ENCODE peak calls at places on chromosome 5, in five cellular contexts. O is stomach; N is activated B cell treated with CpG ODN at 0.5 μM for 24 hours; B is CD8-positive, alpha-beta T cell; J is CD4-positive, alpha-beta T cell. Z is an unnamed sample.

GRCh38 chr5:141657937-141658545 is 6.8 kb upstream of the FCHSD1 start:
- DNase-seq in O (no peak), N (no peak), B (no peak), J (no peak), Z (no peak)

GRCh38 chr5:145797336-145797735 is 37.8 kb downstream of the PRELID2 start:
- DNase-seq in O (no peak), N (no peak), B (no peak), J (no peak), Z (no peak)

GRCh38 chr5:138974227-138975063 is 99.3 kb upstream of the LRRTM2 start:
- DNase-seq in O (peak), N (no peak), B (no peak), J (no peak), Z (no peak)

GRCh38 chr5:133230823-133231578 is 179.2 kb downstream of the HSPA4 start:
- DNase-seq in O (no peak), N (no peak), B (no peak), J (no peak), Z (no peak)

GRCh38 chr5:138352722-138353549 is 451 bp downstream of the KDM3B start:
- DNase-seq in O (peak), N (peak), B (peak), J (peak), Z (no peak)

GRCh38 chr5:115599502-115599901 is 2.8 kb downstream of the TICAM2 start:
- DNase-seq in O (no peak), N (no peak), B (no peak), J (no peak), Z (no peak)

GRCh38 chr5:149605998-149606721 is 24.9 kb downstream of the ARHGEF37 start:
- DNase-seq in O (peak), N (no peak), B (no peak), J (no peak), Z (no peak)

GRCh38 chr5:68562308-68562707 is 346.8 kb downstream of the PIK3R1 start:
- DNase-seq in O (peak), N (no peak), B (no peak), J (no peak), Z (no peak)

GRCh38 chr5:151093476-151093889 is 12.6 kb upstream of the TNIP1 start:
- DNase-seq in O (no peak), N (no peak), B (no peak), J (no peak), Z (no peak)

GRCh38 chr5:172163346-172163745 is 24.7 kb downstream of the STK10 start:
- DNase-seq in O (no peak), N (no peak), B (no peak), J (no peak), Z (no peak)

GRCh38 chr5:39376293-39376714 is 12.0 kb upstream of the C9 start:
- DNase-seq in O (no peak), N (no peak), B (no peak), J (peak), Z (no peak)

GRCh38 chr5:103918668-103919367 is 356.2 kb upstream of the NUDT12 start:
- DNase-seq in O (no peak), N (no peak), B (no peak), J (no peak), Z (no peak)

GRCh38 chr5:160419458-160420330 is 813 bp upstream of the SLU7 start:
- DNase-seq in O (no peak), N (no peak), B (no peak), J (no peak), Z (no peak)

GRCh38 chr5:123098767-123099513 is 9.9 kb downstream of the PRDM6 start:
- DNase-seq in O (no peak), N (no peak), B (no peak), J (no peak), Z (no peak)

GRCh38 chr5:139985733-139986132 is 57.4 kb downstream of the NRG2 start:
- DNase-seq in O (no peak), N (no peak), B (no peak), J (no peak), Z (no peak)

GRCh38 chr5:8628521-8628920 is 759.6 kb downstream of the MTRR start:
- DNase-seq in O (no peak), N (no peak), B (no peak), J (no peak), Z (no peak)

GRCh38 chr5:169289520-169289919 is 11.4 kb downstream of the SLIT3 start:
- DNase-seq in O (no peak), N (no peak), B (no peak), J (no peak), Z (no peak)

GRCh38 chr5:146642410-146642809 is 126.4 kb upstream of the GPR151 start:
- DNase-seq in O (no peak), N (no peak), B (no peak), J (no peak), Z (no peak)

GRCh38 chr5:98110270-98110669 is 663.2 kb upstream of the RGMB start:
- DNase-seq in O (no peak), N (no peak), B (no peak), J (no peak), Z (no peak)

GRCh38 chr5:60639544-60639943 is 60.4 kb downstream of the DEPDC1B start:
- DNase-seq in O (no peak), N (no peak), B (no peak), J (no peak), Z (no peak)
- TF ChIP-seq CTCF in O (no peak), N (no peak), B (no peak), J (no peak), Z (no peak)

GRCh38 chr5:73596705-73597328 is 29.2 kb upstream of the ARHGEF28 start:
- DNase-seq in O (no peak), N (no peak), B (no peak), J (no peak), Z (no peak)
- TF ChIP-seq CTCF in O (peak), N (no peak), B (peak), J (peak), Z (peak)

DNA sequence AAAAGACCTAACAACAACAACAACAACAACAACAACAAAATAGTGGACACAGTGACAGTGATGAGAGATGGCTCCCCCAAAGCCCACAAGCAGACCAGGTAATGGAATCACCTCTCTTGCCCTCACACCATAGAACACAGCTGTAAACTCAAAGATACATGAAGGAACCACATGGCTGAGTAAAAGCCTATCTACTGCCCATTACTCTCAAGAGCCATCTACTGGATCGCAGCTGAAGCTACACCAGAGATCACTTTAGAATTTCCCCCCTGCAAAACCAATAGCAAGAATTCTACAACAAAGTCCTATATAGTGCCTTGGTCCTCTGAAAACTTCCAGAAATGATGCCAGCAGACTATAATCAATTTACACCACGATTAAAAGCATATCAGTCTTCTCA is 1537.6 kb upstream of the CDH9 start:
- DNase-seq in O (no peak), N (no peak), B (no peak), J (no peak), Z (no peak)
- TF ChIP-seq CTCF in O (no peak), N (no peak), B (no peak), J (no peak), Z (peak)

GRCh38 chr5:74946471-74946870 is 80.3 kb upstream of the FAM169A start:
- DNase-seq in O (no peak), N (no peak), B (no peak), J (no peak), Z (no peak)

GRCh38 chr5:74945561-74946165 is 79.5 kb upstream of the FAM169A start:
- DNase-seq in O (no peak), N (no peak), B (no peak), J (no peak), Z (no peak)

GRCh38 chr5:74940782-74941363 is 74.7 kb upstream of the FAM169A start:
- DNase-seq in O (no peak), N (no peak), B (no peak), J (no peak), Z (no peak)

GRCh38 chr5:74942622-74943286 is 76.6 kb upstream of the FAM169A start:
- DNase-seq in O (no peak), N (no peak), B (no peak), J (no peak), Z (no peak)

DNA sequence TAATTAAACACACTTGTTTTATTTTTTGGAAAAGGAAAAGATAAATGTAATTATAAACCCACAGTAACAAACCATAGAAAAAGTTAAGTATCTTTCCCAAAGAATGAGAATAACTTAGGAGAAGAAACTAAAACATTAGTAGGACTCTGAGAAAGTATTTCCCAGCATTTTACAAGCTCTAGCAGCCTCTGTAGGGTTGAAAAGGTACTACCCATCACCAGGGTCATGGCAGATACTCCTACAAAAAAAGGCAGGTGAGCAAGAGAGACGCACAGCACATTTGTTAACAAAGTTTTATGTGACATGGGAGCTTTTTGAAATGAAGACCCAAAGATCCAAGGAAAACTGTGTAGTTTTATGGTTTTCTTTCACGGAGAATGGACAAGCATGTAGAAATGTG is 77.7 kb upstream of the FAM169A start:
- DNase-seq in O (no peak), N (no peak), B (no peak), J (no peak), Z (no peak)
- TF ChIP-seq CTCF in O (no peak), N (no peak), B (peak), J (no peak), Z (peak)

DNA sequence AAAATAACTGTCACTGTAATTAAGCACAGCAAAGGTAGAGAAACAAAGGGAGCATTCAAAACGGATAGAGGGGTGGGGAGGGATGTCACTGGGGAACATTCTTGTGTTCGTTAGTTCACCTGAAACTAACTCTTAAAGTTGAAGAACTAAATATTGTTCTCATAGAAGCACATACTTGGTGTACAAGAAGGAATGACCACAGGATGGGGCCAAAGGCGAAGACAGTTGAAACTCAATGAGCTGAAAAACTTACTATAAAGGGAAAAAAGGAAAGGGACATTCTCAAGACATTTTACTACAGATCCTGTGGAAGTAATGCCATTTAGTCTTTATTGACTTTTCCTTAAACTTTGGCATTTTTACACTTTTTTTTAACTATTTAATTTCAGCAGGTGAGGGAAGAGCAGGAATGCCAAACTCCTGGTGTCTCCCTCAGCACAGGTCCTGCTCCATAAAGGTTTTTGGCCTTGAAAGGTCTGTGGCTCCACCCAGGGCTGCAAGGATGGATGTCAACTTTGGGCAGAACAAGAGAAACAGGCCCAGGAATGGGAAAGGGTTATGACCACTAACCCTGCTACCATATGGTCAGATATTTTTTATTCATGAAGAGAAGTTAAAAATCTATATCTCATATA is 197.6 kb upstream of the RASA1 start:
- DNase-seq in O (no peak), N (no peak), B (no peak), J (no peak), Z (no peak)
- TF ChIP-seq CTCF in O (no peak), N (no peak), B (no peak), J (no peak), Z (peak)

GRCh38 chr5:157520911-157521703 is 54.5 kb downstream of the ADAM19 start:
- DNase-seq in O (no peak), N (no peak), B (no peak), J (no peak), Z (no peak)
- TF ChIP-seq CTCF in O (no peak), N (no peak), B (no peak), J (no peak), Z (no peak)

GRCh38 chr5:131796793-131797693 is at the start of gene FNIP1:
- DNase-seq in O (peak), N (peak), B (peak), J (peak), Z (peak)
- TF ChIP-seq CTCF in O (no peak), N (no peak), B (no peak), J (no peak), Z (no peak)

Z was measured in D721Med.